ENCODE peak calls at places on chromosomes 13 and 19, in four cellular contexts. D is heart left ventricle, X is fibroblast of lung, U is gastrocnemius medialis. B is an unnamed sample. For H3K36me3 and H3K4me1, the result is how much of the 10 kb centered on the place peaks cover.

GRCh38 chr19:6700586-6701316 is 19.7 kb downstream of the C3 start:
- DNase-seq in D (no peak), X (no peak), U (no peak), B (no peak)

GRCh38 chr13:83881917-83882625 is at the start of gene SLITRK1:
- DNase-seq in D (no peak), X (peak), U (no peak), B (peak)

GRCh38 chr13:31946091-31946770 is 85.3 kb upstream of the FRY start:
- DNase-seq in D (no peak), X (peak), U (no peak), B (no peak)

GRCh38 chr13:52348983-52349780 is 56.8 kb downstream of the THSD1 start:
- DNase-seq in D (no peak), X (peak), U (no peak), B (no peak)

GRCh38 chr13:113616991-113617749 is 32.6 kb downstream of the TFDP1 start:
- DNase-seq in D (peak), X (peak), U (no peak), B (no peak)

GRCh38 chr19:5893296-5893903 is 10.2 kb downstream of the NDUFA11 start:
- DNase-seq in D (no peak), X (no peak), U (no peak), B (no peak)

GRCh38 chr19:35562336-35562735 is 1.1 kb downstream of the ATP4A start:
- DNase-seq in D (no peak), X (no peak), U (no peak), B (no peak)

GRCh38 chr13:29754486-29754806 is 96.0 kb downstream of the UBL3 start:
- DNase-seq in D (no peak), X (peak), U (no peak), B (no peak)

GRCh38 chr13:84200971-84201370 is 318.7 kb upstream of the SLITRK1 start:
- DNase-seq in D (no peak), X (no peak), U (no peak), B (no peak)

GRCh38 chr13:80551650-80552497 is 210.9 kb upstream of the SPRY2 start:
- DNase-seq in D (no peak), X (no peak), U (no peak), B (no peak)

GRCh38 chr13:54913668-54914067 is 1885.1 kb downstream of the OLFM4 start:
- DNase-seq in D (no peak), X (no peak), U (no peak), B (no peak)

GRCh38 chr13:95858286-95859075 is 181.5 kb downstream of the DNAJC3 start:
- DNase-seq in D (no peak), X (peak), U (no peak), B (no peak)

GRCh38 chr19:49764341-49764740 is 1.2 kb upstream of the TSKS start:
- DNase-seq in D (no peak), X (no peak), U (no peak), B (no peak)

GRCh38 chr13:100887729-100888151 is 213.1 kb upstream of the TMTC4 start:
- DNase-seq in D (no peak), X (peak), U (no peak), B (no peak)

GRCh38 chr19:49362048-49362925 is at the start of gene TEAD2:
- DNase-seq in D (peak), X (peak), U (peak), B (peak)

GRCh38 chr13:21233086-21233485 is 56.6 kb downstream of the MRPL57 start:
- DNase-seq in D (no peak), X (no peak), U (no peak), B (no peak)

GRCh38 chr19:19507354-19507753 is 8.0 kb downstream of the TSSK6 start:
- DNase-seq in D (no peak), X (no peak), U (no peak), B (no peak)
- H3K36me3 ChIP-seq in D (under half), X (under half), U (under half), B (half or more)

GRCh38 chr19:7905298-7905697 is 1.6 kb downstream of the MAP2K7 start:
- DNase-seq in D (no peak), X (no peak), U (no peak), B (no peak)
- H3K4me3 ChIP-seq in D (no peak), X (peak), U (peak), B (peak)

GRCh38 chr13:65330691-65331090 is 1899.4 kb downstream of the PCDH9 start:
- DNase-seq in D (no peak), X (no peak), U (no peak), B (no peak)

GRCh38 chr13:65336106-65336603 is 1894.0 kb downstream of the PCDH9 start:
- DNase-seq in D (no peak), X (no peak), U (no peak), B (no peak)

DNA sequence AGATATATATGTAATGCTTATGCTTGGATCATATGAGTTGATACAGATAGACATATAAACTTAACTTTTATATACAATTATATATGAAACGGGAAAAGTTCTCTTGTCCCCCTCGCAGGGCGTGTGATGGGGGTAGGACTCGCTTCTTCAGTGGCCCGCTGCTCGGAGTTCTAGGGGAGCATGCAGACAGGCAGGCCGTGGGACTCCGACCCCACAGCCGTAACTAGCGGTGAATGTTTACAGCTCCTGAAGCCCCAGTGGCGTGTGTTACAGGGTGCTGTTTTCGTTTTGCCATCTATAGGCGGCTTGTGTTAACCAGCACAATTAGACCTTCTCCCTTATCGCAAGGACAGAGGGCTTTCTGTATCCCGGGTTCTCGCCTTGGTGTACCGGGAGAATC is 1899.8 kb downstream of the PCDH9 start:
- DNase-seq in D (no peak), X (no peak), U (no peak), B (no peak)
- H3K4me1 ChIP-seq in D (under half), X (under half), U (under half), B (under half)

GRCh38 chr19:2764945-2765344 is 18.1 kb downstream of the SGTA start:
- DNase-seq in D (no peak), X (no peak), U (no peak), B (no peak)
- H3K36me3 ChIP-seq in D (under half), X (under half), U (half or more), B (half or more)

B was measured in psoas muscle.